ENCODE peak calls at places on chromosomes 11 and 22, in eight cellular contexts. T is body of pancreas; Y is stimulated activated CD4-positive, alpha-beta T cell treated with anti-CD3 and anti-CD28 coated beads, Interleukin-12 subunit alpha, Interleukin-12 subunit beta, amount 100 ng/mL, for 4 hours; K is stimulated activated CD8-positive, alpha-beta memory T cell treated with anti-CD3 and anti-CD28 coated beads, Interleukin-7, amount 100 ng/mL, for 1 hour; L is SW480; C is immature natural killer cell; V is Daoy; R is aorta. I is an unnamed sample.

GRCh38 chr11:107592813-107593212 is 1.9 kb downstream of the ELMOD1 start:
- DNase-seq in R (no peak), L (no peak), Y (no peak), V (no peak), K (no peak), T (no peak), C (no peak), I (no peak)

GRCh38 chr11:65651589-65652510 is 10.9 kb downstream of the RELA start:
- DNase-seq in L (peak; percentile 57), C (no peak), V (peak; percentile 36), Y (no peak), T (peak; percentile 63), K (no peak), R (no peak), I (no peak)

GRCh38 chr11:58394195-58394594 is 12.5 kb downstream of the OR5B3 start:
- DNase-seq in Y (no peak), T (no peak), L (peak; percentile 10), V (no peak), C (no peak), R (no peak), K (no peak), I (no peak)

GRCh38 chr22:24112188-24112587 is 69.1 kb upstream of the SUSD2 start:
- DNase-seq in C (no peak), Y (no peak), L (no peak), K (no peak), T (no peak), R (no peak), V (no peak), I (no peak)

GRCh38 chr22:31125521-31126117 is 2.9 kb downstream of the INPP5J start:
- DNase-seq in V (no peak), T (no peak), L (no peak), Y (no peak), R (peak; percentile 63), C (no peak), K (no peak), I (no peak)

GRCh38 chr11:36187618-36188017 is 101.6 kb downstream of the COMMD9 start:
- DNase-seq in R (no peak), V (no peak), L (no peak), K (no peak), T (no peak), Y (no peak), C (no peak), I (no peak)

GRCh38 chr22:25148149-25148691 is 51.4 kb upstream of the CRYBB3 start:
- DNase-seq in V (no peak), C (no peak), Y (no peak), R (peak; percentile 57), T (peak; percentile 54), K (no peak), L (no peak), I (no peak)

GRCh38 chr11:57294225-57295131 is 30.3 kb downstream of the TNKS1BP1 start:
- DNase-seq in T (peak; percentile 65), Y (no peak), V (peak; percentile 87), C (no peak), K (no peak), R (no peak), L (no peak), I (no peak)

GRCh38 chr11:95711945-95712221 is 77.7 kb downstream of the FAM76B start:
- DNase-seq in T (no peak), C (no peak), V (no peak), L (no peak), R (no peak), K (no peak), Y (no peak), I (no peak)

GRCh38 chr11:87398913-87399312 is 361.2 kb downstream of the TMEM135 start:
- DNase-seq in Y (no peak), T (peak; percentile 38), L (no peak), V (no peak), R (no peak), C (no peak), K (no peak), I (no peak)

GRCh38 chr11:95517453-95517852 is 272.1 kb downstream of the FAM76B start:
- DNase-seq in R (no peak), L (no peak), C (no peak), V (no peak), K (no peak), T (no peak), Y (no peak), I (no peak)

GRCh38 chr11:65355776-65356393 is 1.3 kb downstream of the TIGD3 start:
- DNase-seq in L (no peak), C (no peak), K (no peak), Y (no peak), R (peak; percentile 85), V (no peak), T (peak; percentile 48), I (peak; percentile 45)

GRCh38 chr11:69245041-69245440 is 48.9 kb upstream of the MYEOV start:
- DNase-seq in V (no peak), K (no peak), Y (no peak), C (no peak), T (no peak), L (no peak), R (peak; percentile 4), I (no peak)

GRCh38 chr11:67375320-67376021 is 2.1 kb upstream of the CLCF1 start:
- DNase-seq in K (no peak), V (no peak), T (no peak), L (no peak), Y (no peak), R (no peak), C (no peak), I (no peak)

GRCh38 chr22:23075050-23075449 is 4.7 kb downstream of the GNAZ start:
- DNase-seq in K (no peak), L (no peak), Y (no peak), C (no peak), V (no peak), T (no peak), R (peak; percentile 38), I (no peak)